ENCODE peak calls at places on chromosome 21, in six cellular contexts. K, F, Z, X, G and V are unnamed samples.

GRCh38 chr21:41133896-41134522 is 34.0 kb upstream of the BACE2 start:
- DNase-seq in Z (peak), F (no peak), K (no peak), X (no peak), G (no peak), V (peak)

GRCh38 chr21:45484318-45484717 is 57.9 kb downstream of the SLC19A1 start:
- DNase-seq in K (no peak), F (no peak), G (no peak), Z (no peak), X (no peak), V (no peak)

GRCh38 chr21:41054206-41054605 is 113.8 kb upstream of the BACE2 start:
- DNase-seq in F (no peak), Z (no peak), K (no peak), X (peak), G (no peak), V (no peak)

GRCh38 chr21:31558839-31559367 is 100.6 kb upstream of the SOD1 start:
- DNase-seq in K (peak), Z (peak), X (peak), G (peak), F (peak), V (peak)

GRCh38 chr21:39321424-39321823 is 8.0 kb upstream of the BRWD1 start:
- DNase-seq in G (no peak), F (no peak), Z (no peak), K (no peak), X (no peak), V (no peak)

GRCh38 chr21:45944601-45945000 is 37.0 kb upstream of the COL6A1 start:
- DNase-seq in X (no peak), F (no peak), K (no peak), Z (no peak), G (no peak), V (no peak)

GRCh38 chr21:37373539-37373938 is 7.0 kb downstream of the DYRK1A start:
- DNase-seq in F (no peak), G (no peak), Z (no peak), K (no peak), X (no peak), V (no peak)

GRCh38 chr21:17660862-17661261 is 48.2 kb upstream of the BTG3 start:
- DNase-seq in F (no peak), X (no peak), Z (no peak), K (no peak), G (peak), V (no peak)

GRCh38 chr21:46038871-46039397 is 57.4 kb downstream of the COL6A1 start:
- DNase-seq in K (no peak), X (peak), Z (peak), G (peak), F (no peak), V (no peak)

GRCh38 chr21:46078322-46078981 is 19.5 kb upstream of the COL6A2 start:
- DNase-seq in F (no peak), X (peak), G (peak), Z (peak), K (no peak), V (peak)

GRCh38 chr21:34635307-34635706 is 20.4 kb upstream of the RCAN1 start:
- DNase-seq in Z (peak), F (peak), K (no peak), X (peak), G (no peak), V (peak)

GRCh38 chr21:33403786-33404571 is 766 bp downstream of the IFNGR2 start:
- DNase-seq in K (peak), X (peak), F (peak), G (peak), Z (peak), V (peak)
- TF ChIP-seq CTCF in K (no peak), X (no peak), F (no peak), G (no peak), Z (no peak), V (no peak)

GRCh38 chr21:43745772-43746517 is 27.0 kb downstream of the PDXK start:
- DNase-seq in K (no peak), X (no peak), F (no peak), G (no peak), Z (no peak), V (no peak)
- TF ChIP-seq CTCF in K (no peak), X (no peak), F (no peak), G (no peak), Z (no peak), V (no peak)

GRCh38 chr21:26850116-26850643 is 5.0 kb upstream of the ADAMTS1 start:
- DNase-seq in K (no peak), G (no peak), F (no peak), X (no peak), Z (no peak), V (no peak)
- TF ChIP-seq CTCF in K (peak), G (peak), F (peak), X (no peak), Z (peak), V (no peak)

DNA sequence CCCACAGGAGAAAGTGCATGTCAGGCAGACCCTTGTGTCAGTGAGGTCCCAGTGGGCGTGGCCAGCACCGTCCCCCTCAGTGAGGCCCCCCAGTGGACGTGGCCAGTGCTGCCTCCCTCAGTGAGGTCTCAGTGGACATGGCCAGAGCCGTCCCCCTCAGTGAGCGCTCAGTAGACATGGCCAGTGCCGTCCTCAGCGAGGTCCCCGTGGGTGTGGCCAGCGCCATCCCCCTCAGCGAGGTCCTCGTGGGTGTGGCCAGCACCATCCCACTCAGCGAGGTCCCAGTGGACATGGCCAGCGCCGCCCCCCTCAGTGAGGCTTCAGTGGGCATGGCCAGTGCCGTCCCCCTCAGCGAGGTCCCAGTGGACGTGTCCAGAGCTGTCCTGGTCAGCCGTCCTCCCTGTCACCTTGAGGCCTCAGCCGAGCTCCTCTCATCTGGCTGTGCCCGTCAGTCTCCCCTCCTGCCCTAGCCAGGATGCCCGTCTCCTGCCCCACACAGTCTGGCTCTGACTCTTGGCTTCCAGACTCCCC is 35.5 kb downstream of the PDE9A start:
- DNase-seq in K (no peak), X (no peak), G (no peak), F (peak), Z (no peak), V (peak)
- TF ChIP-seq CTCF in K (no peak), X (no peak), G (no peak), F (no peak), Z (no peak), V (peak)

DNA sequence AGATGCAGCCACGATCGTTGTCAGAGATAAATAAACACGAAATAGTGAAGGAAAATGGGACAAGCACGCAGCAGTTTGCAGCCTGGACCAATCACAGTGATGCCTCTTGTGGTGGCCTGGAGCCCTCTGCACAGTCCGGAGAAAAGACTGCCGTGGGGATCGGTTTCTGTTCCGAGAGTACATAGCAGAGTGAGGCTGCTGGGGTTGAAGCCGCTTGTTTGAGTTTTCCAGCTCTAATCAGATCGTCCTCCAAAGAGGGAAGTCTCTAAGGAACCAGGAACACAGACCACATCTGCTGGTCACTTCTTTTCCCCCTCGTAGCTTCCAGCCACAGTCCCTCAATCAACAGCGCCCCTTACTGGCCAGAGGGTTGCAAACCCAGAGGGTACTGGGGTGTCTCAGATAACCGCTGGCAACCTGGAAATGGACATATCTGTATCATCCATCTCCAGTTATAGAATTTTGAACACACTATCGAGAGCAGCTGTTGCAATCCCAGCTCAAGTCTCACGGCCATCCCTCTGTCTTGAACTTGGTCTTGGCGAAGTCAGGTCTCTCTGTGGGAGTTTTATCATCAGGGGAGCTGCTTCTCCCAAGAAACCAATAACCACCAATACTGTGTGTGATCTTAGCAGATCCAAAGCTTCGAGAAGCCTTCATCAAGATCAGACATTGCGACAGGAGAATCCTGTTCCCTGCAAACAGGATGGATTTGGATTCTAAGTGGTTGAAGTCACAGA is 57.4 kb downstream of the OLIG1 start:
- DNase-seq in X (peak), G (peak), Z (peak), F (peak), K (peak), V (peak)
- TF ChIP-seq CTCF in X (no peak), G (peak), Z (peak), F (peak), K (peak), V (peak)